ENCODE peak calls at places on chromosomes 5 and 9, in seven cellular contexts. J is HCEC 1CT, A is GM03348, W is heart right ventricle, P is RKO, M is mesenteric fat pad, D is nucleus accumbens. X is an unnamed sample.
A peak's percentile ranks its signal among the peaks of the same experiment; 100 is the strongest.

GRCh38 chr5:39452846-39453245 is 28.1 kb upstream of the DAB2 start:
- DNase-seq in J (peak; percentile 73), A (peak; percentile 33), W (no peak), P (no peak), M (no peak), D (no peak), X (no peak)

GRCh38 chr5:14397717-14398116 is 183.9 kb upstream of the OTULINL start:
- DNase-seq in J (peak; percentile 48), A (peak; percentile 74), W (no peak), P (no peak), M (no peak), D (no peak), X (no peak)

GRCh38 chr5:41876678-41877077 is 6.5 kb upstream of the OXCT1 start:
- DNase-seq in J (no peak), A (no peak), W (no peak), P (no peak), M (no peak), D (no peak), X (no peak)

GRCh38 chr9:106648799-106649198 is 214.2 kb upstream of the ZNF462 start:
- DNase-seq in J (peak; percentile 9), A (peak; percentile 7), W (no peak), P (peak; percentile 37), M (no peak), D (no peak), X (no peak)

GRCh38 chr9:38443181-38443580 is 18.9 kb upstream of the IGFBPL1 start:
- DNase-seq in J (no peak), A (no peak), W (no peak), P (no peak), M (no peak), D (no peak), X (peak; percentile 49)

GRCh38 chr5:142644127-142644526 is 41.8 kb downstream of the FGF1 start:
- DNase-seq in J (peak; percentile 20), A (peak; percentile 33), W (no peak), P (no peak), M (no peak), D (no peak), X (no peak)

GRCh38 chr9:129838707-129839259 is 3.5 kb downstream of the USP20 start:
- DNase-seq in J (peak; percentile 61), A (peak; percentile 82), W (no peak), P (peak; percentile 100), M (no peak), D (no peak), X (no peak)

GRCh38 chr9:26310294-26310693 is 582.3 kb downstream of the CAAP1 start:
- DNase-seq in J (peak; percentile 63), A (no peak), W (no peak), P (peak; percentile 19), M (no peak), D (no peak), X (no peak)

GRCh38 chr5:109304323-109304722 is 105.5 kb downstream of the PJA2 start:
- DNase-seq in J (no peak), A (no peak), W (no peak), P (peak; percentile 11), M (no peak), D (no peak), X (no peak)

GRCh38 chr5:24103624-24104023 is 541.2 kb downstream of the CDH10 start:
- DNase-seq in J (no peak), A (no peak), W (no peak), P (no peak), M (no peak), D (no peak), X (no peak)

GRCh38 chr5:129460121-129460950 is at the start of gene ADAMTS19:
- DNase-seq in J (peak; percentile 71), A (peak; percentile 69), W (peak; percentile 24), P (no peak), M (no peak), D (no peak), X (no peak)

GRCh38 chr9:90966475-90967150 is 165.0 kb downstream of the SYK start:
- DNase-seq in J (peak; percentile 30), A (peak; percentile 50), W (no peak), P (no peak), M (no peak), D (no peak), X (no peak)

GRCh38 chr5:65925094-65925600 is 1.2 kb upstream of the ERBIN start:
- DNase-seq in J (peak; percentile 78), A (peak; percentile 73), W (peak; percentile 75), P (peak; percentile 73), M (peak; percentile 90), D (peak; percentile 95), X (no peak)

GRCh38 chr5:72525816-72526215 is 18.6 kb upstream of the ZNF366 start:
- DNase-seq in J (peak; percentile 90), A (peak; percentile 65), W (no peak), P (no peak), M (no peak), D (no peak), X (no peak)

GRCh38 chr9:95506438-95506691 is 10.4 kb downstream of the PTCH1 start:
- DNase-seq in J (peak; percentile 66), A (peak; percentile 71), W (no peak), P (peak; percentile 70), M (no peak), D (no peak), X (no peak)

GRCh38 chr5:138641547-138642298 is 66.5 kb upstream of the HSPA9 start:
- DNase-seq in J (peak; percentile 42), A (peak; percentile 77), W (peak; percentile 74), P (peak; percentile 38), M (no peak), D (peak; percentile 42), X (peak; percentile 89)

GRCh38 chr9:120434532-120434931 is 145.4 kb downstream of the CDK5RAP2 start:
- DNase-seq in J (peak; percentile 71), A (peak; percentile 68), W (peak; percentile 37), P (no peak), M (no peak), D (no peak), X (no peak)

GRCh38 chr9:125421591-125422181 is 160.1 kb downstream of the GAPVD1 start:
- DNase-seq in J (no peak), A (no peak), W (no peak), P (no peak), M (no peak), D (no peak), X (no peak)

GRCh38 chr9:2657427-2657826 is 35.8 kb downstream of the VLDLR start:
- DNase-seq in J (no peak), A (no peak), W (no peak), P (no peak), M (no peak), D (no peak), X (no peak)

GRCh38 chr5:153276151-153276550 is 214.3 kb upstream of the GRIA1 start:
- DNase-seq in J (peak; percentile 36), A (peak; percentile 19), W (no peak), P (peak; percentile 60), M (no peak), D (no peak), X (no peak)

GRCh38 chr5:38478166-38478565 is 78.3 kb downstream of the LIFR start:
- DNase-seq in J (no peak), A (no peak), W (no peak), P (no peak), M (no peak), D (no peak), X (no peak)

GRCh38 chr5:112342364-112342763 is 76.7 kb downstream of the EPB41L4A start:
- DNase-seq in J (no peak), A (no peak), W (no peak), P (no peak), M (no peak), D (no peak), X (no peak)

GRCh38 chr5:94884294-94884693 is 265.8 kb downstream of the SLF1 start:
- DNase-seq in J (no peak), A (no peak), W (no peak), P (no peak), M (no peak), D (no peak), X (no peak)

GRCh38 chr5:4945296-4945695 is 194.8 kb upstream of the ADAMTS16 start:
- DNase-seq in J (no peak), A (no peak), W (no peak), P (no peak), M (no peak), D (no peak), X (no peak)

GRCh38 chr9:132372177-132373095 is 17.6 kb upstream of the SETX start:
- DNase-seq in J (peak; percentile 18), A (no peak), W (peak; percentile 30), P (peak; percentile 32), M (peak; percentile 45), D (no peak), X (no peak)

GRCh38 chr5:8756498-8757084 is 789.3 kb downstream of the SEMA5A start:
- DNase-seq in J (peak; percentile 55), A (peak; percentile 46), W (no peak), P (peak; percentile 40), M (no peak), D (no peak), X (no peak)

GRCh38 chr9:134870746-134871667 is 9.6 kb upstream of the FCN2 start:
- DNase-seq in J (no peak), A (no peak), W (no peak), P (no peak), M (peak; percentile 82), D (no peak), X (no peak)

GRCh38 chr9:114307323-114308250 is 15.3 kb upstream of the ORM1 start:
- DNase-seq in J (peak; percentile 32), A (peak; percentile 62), W (no peak), P (no peak), M (peak; percentile 62), D (no peak), X (peak; percentile 44)

GRCh38 chr5:10140195-10140973 is 109.3 kb downstream of the ATPSCKMT start:
- DNase-seq in J (peak; percentile 17), A (peak; percentile 42), W (no peak), P (peak; percentile 20), M (no peak), D (no peak), X (no peak)

GRCh38 chr9:35681341-35682002 is 7.7 kb downstream of the CA9 start:
- DNase-seq in J (no peak), A (no peak), W (no peak), P (no peak), M (no peak), D (no peak), X (no peak)

GRCh38 chr9:124894035-124894740 is 32.3 kb downstream of the ARPC5L start:
- DNase-seq in J (no peak), A (no peak), W (no peak), P (no peak), M (no peak), D (no peak), X (no peak)

GRCh38 chr5:67493676-67494075 is 297.1 kb upstream of the CD180 start:
- DNase-seq in J (peak; percentile 57), A (peak; percentile 24), W (peak; percentile 13), P (peak; percentile 14), M (no peak), D (no peak), X (no peak)

X was measured in osteocyte.